ENCODE peak calls at places on chromosomes 6 and 20, in ten cellular contexts. C is esophagus squamous epithelium, M is body of pancreas, I is A549, L is adrenal gland, G is upper lobe of left lung, W is sigmoid colon, D is heart left ventricle, H is endothelial cell of umbilical vein, B is GM12878. V is an unnamed sample. For H3K4me1, the result is how much of the 10 kb centered on the place peaks cover.

GRCh38 chr6:40349092-40349491 is 238.1 kb downstream of the LRFN2 start:
- DNase-seq in I (no peak), G (peak), C (no peak), H (no peak), M (no peak), B (no peak), L (no peak), W (peak), D (no peak), V (peak)

GRCh38 chr20:53571555-53572286 is 21.9 kb downstream of the ZNF217 start:
- DNase-seq in I (no peak), D (no peak), G (peak), C (no peak), W (no peak), H (no peak), L (no peak), B (no peak), M (no peak), V (no peak)

GRCh38 chr6:43268348-43268685 is 25.0 kb downstream of the TTBK1 start:
- DNase-seq in C (no peak), G (no peak), H (no peak), I (no peak), M (peak), B (no peak), W (no peak), D (peak), L (no peak), V (no peak)

GRCh38 chr6:14743465-14744211 is 502.2 kb upstream of the JARID2 start:
- DNase-seq in I (peak), H (no peak), B (no peak), C (no peak), M (no peak), D (peak), L (peak), W (peak), G (peak), V (no peak)

GRCh38 chr20:46371656-46372055 is 34.8 kb downstream of the ELMO2 start:
- DNase-seq in D (no peak), I (no peak), B (no peak), L (no peak), C (no peak), W (no peak), M (no peak), H (no peak), G (no peak), V (no peak)

GRCh38 chr20:21048841-21049273 is 57.3 kb downstream of the LINC00237 start:
- DNase-seq in L (peak), M (peak), C (no peak), B (no peak), D (no peak), W (no peak), G (no peak), H (peak), I (peak), V (no peak)

GRCh38 chr6:113857565-113858066 is 471 bp downstream of the MARCKS start:
- DNase-seq in M (peak), I (peak), C (no peak), W (no peak), B (no peak), D (no peak), L (no peak), H (no peak), G (peak), V (no peak)

GRCh38 chr20:34536798-34537394 is 20.7 kb downstream of the DYNLRB1 start:
- DNase-seq in W (peak), H (peak), G (peak), C (no peak), D (peak), M (peak), B (no peak), L (no peak), I (no peak), V (peak)

GRCh38 chr20:63628246-63628975 is 1.5 kb upstream of the GMEB2 start:
- DNase-seq in D (peak), G (peak), H (peak), I (peak), L (peak), M (peak), W (peak), C (no peak), B (peak), V (peak)

GRCh38 chr20:49603209-49603627 is 35.3 kb upstream of the PTGIS start:
- DNase-seq in B (no peak), M (peak), I (no peak), H (peak), D (peak), G (no peak), C (no peak), W (no peak), L (no peak), V (peak)

GRCh38 chr6:57423468-57423867 is 106.0 kb downstream of the PRIM2 start:
- DNase-seq in B (no peak), H (no peak), M (no peak), C (no peak), W (no peak), G (no peak), I (no peak), L (no peak), D (no peak), V (no peak)

GRCh38 chr6:16413399-16413798 is 175.0 kb downstream of the GMPR start:
- DNase-seq in M (no peak), G (no peak), B (no peak), W (no peak), C (no peak), H (no peak), I (no peak), D (no peak), L (no peak), V (no peak)

GRCh38 chr6:148629197-148629909 is 117.5 kb upstream of the UST start:
- DNase-seq in M (no peak), W (no peak), I (no peak), H (no peak), B (no peak), G (no peak), C (no peak), D (no peak), L (no peak), V (peak)

GRCh38 chr6:24990227-24990843 is 54.6 kb upstream of the RIPOR2 start:
- DNase-seq in H (peak), B (no peak), G (no peak), C (no peak), D (no peak), W (no peak), M (no peak), I (no peak), L (no peak), V (no peak)

GRCh38 chr20:54475334-54476287 is at the start of gene DOK5:
- DNase-seq in L (peak), G (no peak), I (no peak), W (peak), H (peak), M (peak), B (no peak), D (peak), C (no peak), V (peak)

GRCh38 chr20:50163570-50164317 is 10.2 kb upstream of the PEDS1 start:
- DNase-seq in I (no peak), W (peak), M (no peak), H (no peak), D (peak), C (no peak), B (no peak), L (no peak), G (no peak), V (peak)

GRCh38 chr6:27280064-27280539 is 32.0 kb downstream of the POM121L2 start:
- DNase-seq in M (peak), D (no peak), G (no peak), I (no peak), L (no peak), H (peak), B (no peak), W (no peak), C (no peak), V (no peak)

GRCh38 chr6:86949776-86950175 is 12.4 kb downstream of the HTR1E start:
- DNase-seq in M (no peak), L (no peak), I (no peak), B (no peak), W (no peak), G (no peak), D (no peak), H (no peak), C (no peak), V (no peak)

GRCh38 chr6:43742285-43742684 is 27.7 kb upstream of the VEGFA start:
- DNase-seq in G (peak), C (no peak), B (no peak), D (no peak), W (peak), H (no peak), I (no peak), L (no peak), M (no peak), V (no peak)

GRCh38 chr20:33392016-33392415 is 9.3 kb downstream of the CDK5RAP1 start:
- DNase-seq in G (no peak), C (no peak), M (no peak), L (no peak), I (no peak), B (no peak), D (no peak), W (no peak), H (no peak), V (no peak)

GRCh38 chr6:131615275-131615674 is 12.8 kb downstream of the MED23 start:
- DNase-seq in M (no peak), D (no peak), W (no peak), G (no peak), L (no peak), B (no peak), H (no peak), C (no peak), I (no peak), V (no peak)

GRCh38 chr20:24337074-24337473 is 132.4 kb upstream of the SYNDIG1 start:
- DNase-seq in B (no peak), G (no peak), W (no peak), I (no peak), L (no peak), D (no peak), H (no peak), M (no peak), C (no peak), V (no peak)
- TF ChIP-seq POLR2A in B (no peak), G (no peak), W (no peak), I (no peak), L (no peak), D (no peak), H (no peak), M (no peak), C (no peak), V (no peak)

DNA sequence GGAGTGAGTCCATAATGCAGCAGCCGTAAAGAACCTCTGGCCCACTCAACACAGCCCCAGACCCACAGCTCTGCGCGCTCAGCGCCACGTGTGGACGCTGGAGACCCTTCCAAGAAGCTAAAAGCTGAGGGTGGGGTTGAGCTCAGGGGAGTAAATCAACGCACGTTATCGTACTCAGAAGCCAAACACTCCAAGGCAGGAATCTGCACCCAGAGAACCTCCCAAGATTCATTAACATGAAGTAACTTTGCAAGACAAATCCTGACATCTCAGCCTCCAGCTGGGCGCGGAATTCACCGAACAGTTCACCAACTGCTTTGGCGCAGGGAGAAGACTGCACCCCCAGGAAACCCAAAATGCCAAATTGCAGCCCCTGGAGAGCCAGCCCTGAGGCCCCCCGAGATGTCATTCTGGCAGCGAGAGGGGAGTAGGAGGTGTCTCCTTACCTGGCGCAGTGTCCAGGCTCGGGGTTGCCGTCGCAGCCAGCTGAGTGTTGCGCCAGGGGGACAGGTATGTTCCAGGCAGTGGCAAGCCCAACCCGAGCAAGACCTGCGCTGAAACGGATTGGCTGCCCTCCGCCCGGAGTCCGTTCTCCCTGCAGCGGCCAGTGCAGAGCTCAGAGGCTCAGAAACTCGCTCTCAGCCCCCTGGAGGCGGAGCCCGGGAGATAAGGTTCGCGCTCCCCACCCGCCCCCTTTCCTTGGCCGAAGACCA is at the start of gene COL21A1:
- DNase-seq in C (no peak), B (no peak), G (peak), H (peak), I (peak), D (peak), W (peak), L (peak), M (peak), V (peak)
- TF ChIP-seq CTCF in C (no peak), B (no peak), G (no peak), H (peak), I (no peak), D (peak), W (no peak), L (no peak), M (no peak), V (peak)

GRCh38 chr6:156756630-156757610 is 20.3 kb upstream of the ARID1B start:
- DNase-seq in D (no peak), L (no peak), B (no peak), C (no peak), I (no peak), M (no peak), G (no peak), H (no peak), W (no peak), V (no peak)
- H3K4me1 ChIP-seq in D (under half), L (under half), B (under half), C (under half), I (under half), M (under half), G (under half), H (under half), W (under half), V (under half)

GRCh38 chr20:44221368-44221767 is 10.8 kb upstream of the OSER1 start:
- DNase-seq in H (no peak), W (no peak), G (no peak), C (no peak), M (no peak), D (no peak), L (no peak), B (no peak), I (no peak), V (no peak)

GRCh38 chr20:44222027-44222426 is 11.5 kb upstream of the OSER1 start:
- DNase-seq in H (no peak), L (no peak), D (no peak), B (no peak), C (no peak), W (no peak), G (no peak), M (no peak), I (no peak), V (no peak)

GRCh38 chr20:44224651-44225050 is 14.1 kb upstream of the OSER1 start:
- DNase-seq in L (no peak), B (no peak), I (no peak), D (no peak), H (no peak), C (no peak), G (no peak), W (peak), M (no peak), V (no peak)

GRCh38 chr20:44222969-44223368 is 12.4 kb upstream of the OSER1 start:
- DNase-seq in W (no peak), D (no peak), C (no peak), I (no peak), M (no peak), H (no peak), B (no peak), G (no peak), L (no peak), V (no peak)

GRCh38 chr20:44223721-44224120 is 13.2 kb upstream of the OSER1 start:
- DNase-seq in W (no peak), G (no peak), H (no peak), I (no peak), M (no peak), B (no peak), D (no peak), L (no peak), C (no peak), V (no peak)
- TF ChIP-seq POLR2A in W (no peak), G (no peak), H (no peak), I (no peak), M (no peak), B (no peak), D (no peak), L (no peak), C (no peak), V (no peak)

DNA sequence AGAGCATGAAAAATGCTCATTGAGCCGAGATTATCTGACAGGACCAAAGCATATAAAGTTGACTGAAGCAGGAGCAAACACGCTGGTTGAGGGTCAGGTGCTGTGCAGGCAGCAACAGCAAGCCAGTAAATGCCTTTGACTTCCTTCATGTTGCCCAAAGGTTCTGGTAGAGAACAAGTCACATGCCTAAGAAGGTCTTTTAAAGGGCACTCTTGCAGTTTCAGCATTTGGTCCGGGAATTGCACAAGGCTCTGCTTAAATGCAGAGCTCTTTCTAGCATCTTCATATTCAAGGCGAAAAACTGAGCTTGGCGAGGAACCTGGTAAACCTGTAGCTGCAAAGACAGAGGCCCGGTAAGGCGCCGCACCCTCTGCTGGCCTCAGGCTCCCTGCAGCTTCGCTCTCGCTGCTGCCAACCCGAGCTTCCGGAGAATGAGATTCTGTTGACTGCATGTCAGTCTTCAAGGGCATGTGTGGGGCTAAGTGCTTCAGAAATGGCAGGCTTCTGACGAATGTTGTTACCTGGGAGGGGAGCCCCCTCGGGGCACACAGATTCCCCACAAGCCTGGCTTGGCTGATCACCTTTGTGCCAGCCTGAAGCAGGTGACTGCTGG is 205.2 kb downstream of the KIF16B start:
- DNase-seq in G (no peak), I (no peak), D (no peak), H (no peak), C (no peak), W (no peak), M (no peak), L (no peak), B (no peak), V (no peak)
- TF ChIP-seq CTCF in G (no peak), I (no peak), D (no peak), H (no peak), C (no peak), W (no peak), M (no peak), L (no peak), B (no peak), V (no peak)

DNA sequence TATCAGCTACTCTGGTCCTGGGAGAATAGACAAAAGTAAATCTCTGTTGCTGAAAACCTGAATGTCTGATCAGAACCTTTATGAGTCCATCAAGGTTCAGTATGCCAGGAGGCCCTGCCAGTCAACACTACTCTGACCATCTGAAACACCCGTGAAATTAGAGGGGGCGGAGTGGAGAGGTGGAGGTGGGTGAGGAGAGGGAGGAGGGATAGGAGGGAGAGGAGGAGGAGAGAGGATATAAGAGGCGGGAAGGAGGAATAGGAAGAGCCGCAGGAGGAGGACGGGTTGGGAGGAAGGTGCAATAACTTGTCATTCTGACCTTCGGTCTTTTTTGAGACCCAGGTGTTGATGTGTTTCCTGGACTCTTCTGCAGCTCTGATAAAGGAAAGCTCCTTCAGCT is 8.0 kb downstream of the SERPINB9 start:
- DNase-seq in I (no peak), B (no peak), W (no peak), C (no peak), H (no peak), D (no peak), M (no peak), G (no peak), L (no peak), V (no peak)
- H3K4me1 ChIP-seq in I (under half), B (under half), W (under half), C (under half), H (under half), D (under half), M (under half), G (under half), L (under half), V (under half)

DNA sequence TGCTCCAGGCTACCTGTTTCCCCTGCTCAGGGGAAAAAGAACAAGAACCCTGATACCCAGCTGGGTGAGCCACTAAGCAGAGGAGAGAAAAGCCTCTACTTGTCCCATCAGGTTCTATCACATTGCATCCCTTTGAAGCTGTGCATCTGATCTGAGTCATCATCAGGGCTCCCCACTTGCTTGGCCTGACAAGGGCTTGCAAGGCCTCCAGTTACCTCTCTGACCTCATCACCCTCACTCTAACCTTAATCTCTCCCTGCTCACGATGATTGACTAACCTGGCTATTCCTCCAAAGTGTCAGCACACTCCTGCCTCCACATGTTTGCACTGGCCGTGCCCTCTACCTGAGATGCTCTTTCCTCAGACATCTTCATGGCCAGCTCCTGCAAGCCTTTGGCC is 309.5 kb upstream of the CHD6 start:
- DNase-seq in L (no peak), D (no peak), G (no peak), W (no peak), M (no peak), I (no peak), H (no peak), C (no peak), B (no peak), V (no peak)
- TF ChIP-seq POLR2A in L (no peak), D (no peak), G (no peak), W (no peak), M (no peak), I (no peak), H (no peak), C (no peak), B (no peak), V (no peak)